ENCODE peak calls at places on chromosomes 3 and 15, in five cellular contexts. N is cardiac fibroblast, H is fibroblast of pulmonary artery, T is astrocyte of the spinal cord, Z is heart right ventricle. U is an unnamed sample.

GRCh38 chr15:101091080-101092017 is 160.5 kb downstream of the CHSY1 start:
- DNase-seq in N (peak), T (peak), H (peak), Z (peak), U (peak)

GRCh38 chr3:111739241-111739952 is 119.7 kb upstream of the PHLDB2 start:
- DNase-seq in Z (peak), T (peak), N (peak), H (peak), U (no peak)

GRCh38 chr3:115503386-115503785 is 119.9 kb upstream of the GAP43 start:
- DNase-seq in Z (no peak), N (peak), H (peak), T (peak), U (no peak)

GRCh38 chr15:43534897-43535296 is 17.5 kb downstream of the MAP1A start:
- DNase-seq in N (no peak), T (no peak), H (no peak), Z (no peak), U (no peak)

GRCh38 chr15:78130012-78130353 is 1.3 kb downstream of the CIB2 start:
- DNase-seq in T (no peak), H (no peak), Z (no peak), N (no peak), U (no peak)

GRCh38 chr3:10625307-10625706 is 119.9 kb upstream of the ATP2B2 start:
- DNase-seq in T (no peak), H (no peak), Z (no peak), N (no peak), U (no peak)

GRCh38 chr3:10366681-10367101 is 45.8 kb upstream of the SEC13 start:
- DNase-seq in T (peak), H (peak), N (peak), Z (no peak), U (no peak)

GRCh38 chr3:165885558-165886270 is 48.5 kb upstream of the BCHE start:
- DNase-seq in N (no peak), T (no peak), H (no peak), Z (no peak), U (no peak)

GRCh38 chr3:159828542-159828943 is 160.1 kb upstream of the IL12A start:
- DNase-seq in H (peak), T (peak), N (peak), Z (no peak), U (no peak)

GRCh38 chr3:87191175-87191574 is 35.9 kb upstream of the CHMP2B start:
- DNase-seq in T (no peak), N (no peak), Z (no peak), H (no peak), U (no peak)

GRCh38 chr15:90151989-90152645 is 49.0 kb upstream of the SEMA4B start:
- DNase-seq in N (no peak), Z (no peak), T (no peak), H (no peak), U (no peak)

GRCh38 chr15:91158415-91159394 is 58.6 kb downstream of the SV2B start:
- DNase-seq in T (no peak), N (no peak), Z (no peak), H (no peak), U (no peak)

DNA sequence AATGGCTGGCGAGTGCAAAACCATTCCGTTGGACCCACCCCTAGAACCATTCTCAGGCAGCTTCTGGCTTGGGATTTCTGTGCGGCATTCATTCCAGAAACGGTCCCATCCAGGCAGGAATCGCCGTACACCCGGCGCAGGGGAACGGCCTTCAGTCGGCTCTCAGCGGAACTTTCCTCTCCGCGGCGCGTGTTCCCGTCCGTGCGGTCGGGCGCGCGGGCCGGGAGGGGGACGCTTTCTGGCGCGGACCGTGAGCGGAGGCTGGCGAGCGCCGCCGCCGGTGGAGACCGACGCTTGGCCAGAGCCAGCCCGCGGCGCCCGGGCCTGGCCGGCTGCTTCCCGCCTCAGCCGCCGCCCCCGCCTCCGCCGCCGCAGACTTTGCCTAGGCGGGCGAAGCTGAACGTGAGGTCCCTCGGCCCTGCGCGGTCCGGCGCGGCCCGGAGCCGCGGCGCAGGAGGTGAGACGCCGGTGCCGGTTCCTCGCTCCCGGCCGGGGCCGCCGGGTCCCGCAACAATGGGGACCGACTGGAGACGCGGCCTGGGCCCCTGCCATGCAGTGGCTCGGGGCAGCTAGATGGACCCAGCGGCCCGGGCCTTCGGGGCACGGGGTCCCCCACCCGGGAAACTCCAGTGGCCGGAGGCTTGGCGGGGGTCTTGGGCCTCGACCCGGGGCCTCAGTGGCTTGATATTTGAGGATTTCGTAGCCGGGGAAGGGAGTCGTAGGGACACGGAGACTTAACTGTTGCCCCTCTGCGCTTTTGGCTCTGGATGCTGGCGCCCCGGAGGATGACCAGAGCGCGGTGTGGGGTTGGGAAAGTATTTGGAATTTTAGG is at the start of gene RAD54L2:
- DNase-seq in N (peak), Z (peak), H (peak), T (peak), U (peak)
- TF ChIP-seq CTCF in N (no peak), Z (no peak), H (no peak), T (no peak), U (peak)

GRCh38 chr3:136942796-136943195 is 15.0 kb upstream of the IL20RB start:
- DNase-seq in H (no peak), N (no peak), Z (no peak), T (no peak), U (no peak)
- TF ChIP-seq CTCF in H (no peak), N (no peak), Z (no peak), T (no peak), U (no peak)

GRCh38 chr3:51957520-51958205 is 2.5 kb downstream of the GPR62 start:
- DNase-seq in H (no peak), T (no peak), N (no peak), Z (no peak), U (no peak)

GRCh38 chr3:51954120-51954519 is 1.1 kb upstream of the GPR62 start:
- DNase-seq in N (no peak), Z (no peak), H (no peak), T (no peak), U (no peak)

GRCh38 chr3:51955175-51955892 is at the start of gene GPR62:
- DNase-seq in Z (no peak), H (no peak), T (no peak), N (no peak), U (no peak)

GRCh38 chr3:51954713-51955112 is 468 bp upstream of the GPR62 start:
- DNase-seq in N (no peak), Z (no peak), T (no peak), H (no peak), U (no peak)

DNA sequence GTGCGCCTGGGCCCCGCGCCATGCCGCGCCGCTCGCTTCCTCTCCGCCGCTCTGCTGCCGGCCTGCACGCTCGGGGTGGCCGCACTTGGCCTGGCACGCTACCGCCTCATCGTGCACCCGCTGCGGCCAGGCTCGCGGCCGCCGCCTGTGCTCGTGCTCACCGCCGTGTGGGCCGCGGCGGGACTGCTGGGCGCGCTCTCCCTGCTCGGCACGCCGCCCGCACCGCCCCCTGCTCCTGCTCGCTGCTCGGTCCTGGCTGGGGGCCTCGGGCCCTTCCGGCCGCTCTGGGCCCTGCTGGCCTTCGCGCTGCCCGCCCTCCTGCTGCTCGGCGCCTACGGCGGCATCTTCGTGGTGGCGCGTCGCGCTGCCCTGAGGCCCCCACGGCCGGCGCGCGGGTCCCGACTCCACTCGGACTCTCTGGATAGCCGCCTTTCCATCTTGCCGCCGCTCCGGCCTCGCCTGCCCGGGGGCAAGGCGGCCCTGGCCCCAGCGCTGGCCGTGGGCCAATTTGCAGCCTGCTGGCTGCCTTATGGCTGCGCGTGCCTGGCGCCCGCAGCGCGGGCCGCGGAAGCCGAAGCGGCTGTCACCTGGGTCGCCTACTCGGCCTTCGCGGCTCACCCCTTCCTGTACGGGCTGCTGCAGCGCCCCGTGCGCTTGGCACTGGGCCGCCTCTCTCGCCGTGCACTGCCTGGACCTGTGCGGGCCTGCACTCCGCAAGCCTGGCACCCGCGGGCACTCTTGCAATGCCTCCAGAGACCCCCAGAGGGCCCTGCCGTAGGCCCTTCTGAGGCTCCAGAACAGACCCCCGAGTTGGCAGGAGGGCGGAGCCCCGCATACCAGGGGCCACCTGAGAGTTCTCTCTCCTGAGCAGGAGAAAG is 951 bp downstream of the GPR62 start:
- DNase-seq in H (peak), N (peak), Z (peak), T (peak), U (peak)
- TF ChIP-seq CTCF in H (peak), N (peak), Z (peak), T (peak), U (peak)

GRCh38 chr3:132267594-132267993 is 49.6 kb upstream of the ACP3 start:
- DNase-seq in T (no peak), Z (no peak), H (no peak), N (no peak), U (no peak)

GRCh38 chr3:132265008-132265407 is 52.2 kb upstream of the ACP3 start:
- DNase-seq in Z (no peak), T (no peak), N (no peak), H (no peak), U (no peak)

GRCh38 chr3:132273043-132273442 is 44.2 kb upstream of the ACP3 start:
- DNase-seq in T (no peak), Z (no peak), N (no peak), H (no peak), U (no peak)

GRCh38 chr3:132265488-132265887 is 51.7 kb upstream of the ACP3 start:
- DNase-seq in H (no peak), T (no peak), N (no peak), Z (no peak), U (no peak)

DNA sequence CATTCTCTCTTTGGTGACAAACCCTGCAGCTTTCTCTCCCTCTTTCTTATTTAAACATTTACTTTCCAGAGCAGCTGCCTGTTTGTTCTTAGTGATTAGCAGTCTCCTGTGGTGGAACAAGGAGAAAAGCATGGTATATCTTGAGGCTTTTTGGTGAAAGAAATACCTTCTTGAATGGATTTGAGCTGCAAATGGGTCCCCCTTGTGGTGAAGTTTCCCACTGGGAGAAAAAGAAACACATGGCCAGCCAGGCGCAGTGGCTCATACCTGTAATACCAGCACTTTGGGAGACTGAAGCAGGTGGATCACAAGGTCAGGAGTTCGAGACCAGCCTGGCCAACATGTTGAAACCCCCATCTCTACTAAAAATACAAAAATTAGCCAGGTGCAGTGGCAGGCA is 48.3 kb upstream of the ACP3 start:
- DNase-seq in N (peak), H (peak), Z (no peak), T (peak), U (no peak)
- TF ChIP-seq CTCF in N (peak), H (peak), Z (no peak), T (peak), U (peak)

GRCh38 chr15:98805434-98806274 is 157.3 kb downstream of the IGF1R start:
- DNase-seq in Z (no peak), N (no peak), H (no peak), T (no peak), U (no peak)

GRCh38 chr15:98803228-98804056 is 155.1 kb downstream of the IGF1R start:
- DNase-seq in Z (no peak), N (no peak), H (peak), T (peak), U (no peak)

GRCh38 chr15:98802187-98802586 is 153.8 kb downstream of the IGF1R start:
- DNase-seq in Z (no peak), T (no peak), H (no peak), N (no peak), U (no peak)

GRCh38 chr15:98806275-98806895 is 158.0 kb downstream of the IGF1R start:
- DNase-seq in N (no peak), Z (no peak), T (no peak), H (no peak), U (no peak)

DNA sequence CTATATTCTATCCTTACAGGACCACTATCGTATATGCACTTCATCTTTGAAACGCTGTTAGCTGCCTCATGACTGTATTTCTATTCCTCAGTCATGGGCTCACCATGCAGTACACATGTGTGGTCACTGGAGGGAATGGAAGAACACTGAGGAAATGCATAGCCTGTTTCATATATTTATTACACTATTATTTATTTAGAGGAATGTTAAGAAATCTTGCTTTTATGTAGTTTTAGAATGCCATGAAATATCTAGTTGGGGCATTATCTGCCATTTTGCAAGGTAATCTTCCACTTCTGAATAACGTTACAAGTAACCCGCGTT is 155.7 kb downstream of the IGF1R start:
- DNase-seq in H (no peak), N (peak), T (no peak), Z (no peak), U (no peak)
- TF ChIP-seq CTCF in H (peak), N (peak), T (peak), Z (no peak), U (peak)

GRCh38 chr3:70539908-70540307 is 227.5 kb upstream of the MDFIC2 start:
- DNase-seq in Z (no peak), T (no peak), N (no peak), H (no peak), U (no peak)
- TF ChIP-seq CTCF in Z (no peak), T (peak), N (no peak), H (peak), U (peak)

DNA sequence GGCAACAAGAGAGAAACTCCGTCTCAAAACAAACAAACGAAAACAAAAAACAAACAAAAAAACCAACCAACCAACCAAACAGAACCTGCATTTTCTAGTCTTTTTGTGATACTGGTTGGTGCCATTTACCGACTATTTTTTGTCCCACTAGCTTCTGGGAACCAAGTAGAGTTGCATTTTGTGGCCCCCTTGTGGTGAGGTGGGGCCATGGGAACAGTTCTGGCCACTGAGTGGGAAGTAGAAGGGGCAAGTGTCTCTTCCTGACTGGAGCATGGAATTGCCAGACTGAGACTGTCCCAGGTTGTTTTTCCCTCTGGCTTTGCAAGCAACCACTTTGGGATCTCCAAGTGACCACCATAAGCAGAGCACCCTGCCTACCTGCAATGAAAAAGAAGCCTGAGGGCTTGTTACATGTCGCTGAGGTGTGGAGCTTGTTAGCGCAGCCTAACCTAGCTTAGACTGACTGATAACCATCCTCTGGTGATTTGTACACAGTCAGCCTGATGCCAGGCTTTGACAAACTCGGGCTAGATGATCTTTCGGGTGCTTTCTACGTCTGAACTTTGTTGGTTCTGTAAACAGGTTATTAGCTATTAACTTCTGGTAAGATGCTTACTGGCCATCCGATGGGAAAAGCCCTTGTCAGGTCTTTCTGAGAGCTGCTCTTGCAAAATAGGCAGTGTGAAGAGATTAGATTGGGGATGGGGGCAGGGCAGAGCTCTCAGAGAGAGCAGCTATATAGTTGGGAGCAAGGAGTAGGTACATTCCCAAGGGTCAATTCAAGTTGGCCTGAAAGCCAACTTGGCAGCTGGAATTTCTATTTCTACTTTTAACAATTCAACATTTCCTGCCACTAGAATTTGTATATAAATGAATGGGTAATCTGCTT is 172.2 kb downstream of the SSR3 start:
- DNase-seq in Z (no peak), H (peak), N (peak), T (peak), U (peak)
- TF ChIP-seq CTCF in Z (peak), H (peak), N (peak), T (peak), U (peak)

DNA sequence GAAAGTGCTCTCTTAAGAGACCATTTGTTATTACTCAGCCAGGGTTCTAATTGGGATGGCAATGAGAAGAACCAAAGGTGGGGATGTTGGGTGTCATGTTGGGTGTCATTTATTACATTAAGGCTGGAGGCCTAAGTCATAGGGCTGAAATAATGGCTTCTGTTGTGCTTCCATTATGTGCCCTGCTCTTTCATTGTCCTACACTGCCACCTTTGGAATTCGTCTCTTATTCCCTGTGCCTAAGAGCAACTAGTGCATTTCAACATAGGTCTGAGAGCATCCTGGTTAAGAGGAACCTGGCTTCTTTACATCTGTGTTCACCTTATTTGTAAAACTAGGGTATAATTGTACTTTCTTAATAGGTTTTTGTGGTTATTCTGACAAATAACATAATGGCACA is 32.2 kb downstream of the RIOX2 start:
- DNase-seq in N (peak), T (no peak), H (peak), Z (no peak), U (no peak)
- TF ChIP-seq CTCF in N (no peak), T (no peak), H (no peak), Z (peak), U (no peak)

DNA sequence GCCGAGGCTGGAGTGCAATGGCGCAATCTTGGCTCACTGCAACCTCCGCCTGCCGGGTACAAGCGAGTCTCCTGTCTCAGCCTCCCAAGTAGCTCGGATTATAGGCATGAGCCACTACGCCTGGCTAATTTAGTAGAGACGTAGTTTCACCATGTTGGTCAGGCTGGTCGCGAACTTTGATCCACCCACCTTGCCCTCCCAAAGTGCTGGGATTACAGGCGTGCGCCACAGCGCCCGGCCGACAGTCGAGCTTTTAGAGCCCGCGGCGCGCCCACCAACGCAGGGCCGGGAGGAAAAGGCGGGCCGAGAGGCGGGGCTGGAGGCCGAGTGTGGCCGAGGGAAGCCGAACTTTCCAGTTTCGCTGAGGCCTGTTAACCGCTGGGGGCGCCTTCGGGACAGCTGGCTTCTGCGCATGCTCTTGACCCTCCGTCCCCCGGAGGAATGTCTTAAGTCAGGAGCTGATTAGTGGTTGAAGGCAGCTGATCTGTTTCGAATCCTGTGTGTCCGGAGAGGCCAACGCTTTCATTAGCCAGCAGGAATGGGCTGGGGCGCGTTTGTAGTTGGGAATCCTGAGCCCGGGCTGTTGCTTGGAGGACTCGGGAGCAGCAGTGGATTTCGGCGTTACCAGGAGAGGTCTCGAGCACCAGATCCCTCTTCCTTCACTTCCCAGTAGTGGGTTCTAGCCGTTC is 10.0 kb downstream of the RPLP1 start:
- DNase-seq in T (peak), Z (peak), H (peak), N (peak), U (peak)
- TF ChIP-seq CTCF in T (peak), Z (peak), H (peak), N (peak), U (peak)

DNA sequence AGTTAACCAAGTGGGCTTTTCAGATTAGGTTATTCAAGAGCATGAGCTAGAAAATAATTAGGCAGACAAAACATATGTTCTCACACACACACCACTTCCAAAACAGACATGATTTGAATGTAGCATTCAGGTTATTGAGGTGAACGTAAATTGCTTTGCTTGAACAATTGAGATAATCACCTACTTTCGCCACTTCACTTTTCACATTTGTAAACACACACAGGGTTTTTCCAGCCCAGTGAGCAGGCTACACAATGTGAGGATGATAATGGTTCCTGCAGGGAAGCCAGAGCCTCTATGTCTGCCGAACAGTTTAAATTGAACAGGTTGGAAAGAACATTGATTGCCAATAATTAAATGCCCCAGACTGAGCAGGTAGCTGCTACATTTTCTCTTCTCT is 560.8 kb downstream of the OCA2 start:
- DNase-seq in H (no peak), T (no peak), N (no peak), Z (no peak), U (no peak)
- TF ChIP-seq CTCF in H (no peak), T (no peak), N (no peak), Z (no peak), U (no peak)

U was measured in neural crest cell.